ENCODE peak calls at places on chromosome 3, in six cellular contexts. E, T, Y, K, F and L are unnamed samples.

GRCh38 chr3:135629696-135630408 is 335.7 kb upstream of the PPP2R3A start:
- DNase-seq in E (no peak), T (no peak), Y (no peak), K (no peak), F (no peak), L (no peak)

GRCh38 chr3:86978111-86978528 is 12.8 kb downstream of the VGLL3 start:
- DNase-seq in E (no peak), T (no peak), Y (no peak), K (no peak), F (no peak), L (no peak)

GRCh38 chr3:122357828-122358617 is 25.0 kb downstream of the MIX23 start:
- DNase-seq in E (no peak), T (no peak), Y (no peak), K (no peak), F (no peak), L (no peak)

GRCh38 chr3:32816439-32817194 is 1.2 kb upstream of the TRIM71 start:
- DNase-seq in E (peak), T (no peak), Y (peak), K (no peak), F (peak), L (peak)

GRCh38 chr3:114299421-114299820 is 5.6 kb downstream of the TIGIT start:
- DNase-seq in E (no peak), T (peak), Y (peak), K (no peak), F (no peak), L (no peak)

GRCh38 chr3:72329354-72329753 is 518.9 kb downstream of the SHQ1 start:
- DNase-seq in E (no peak), T (no peak), Y (no peak), K (no peak), F (no peak), L (no peak)

GRCh38 chr3:56724580-56725142 is 41.6 kb upstream of the TASOR start:
- DNase-seq in E (no peak), T (no peak), Y (no peak), K (no peak), F (no peak), L (no peak)

GRCh38 chr3:127410678-127411077 is 122.8 kb upstream of the PRR20G start:
- DNase-seq in E (no peak), T (no peak), Y (no peak), K (no peak), F (peak), L (no peak)

GRCh38 chr3:109175411-109175810 is 38.9 kb downstream of the C3orf85 start:
- DNase-seq in E (no peak), T (no peak), Y (no peak), K (no peak), F (no peak), L (no peak)

GRCh38 chr3:107913671-107914070 is 177.2 kb downstream of the CD47 start:
- DNase-seq in E (no peak), T (no peak), Y (no peak), K (no peak), F (no peak), L (no peak)

GRCh38 chr3:69628956-69629355 is 110.3 kb upstream of the MITF start:
- DNase-seq in E (no peak), T (no peak), Y (no peak), K (no peak), F (no peak), L (no peak)

GRCh38 chr3:142279965-142280590 is 54.7 kb upstream of the GK5 start:
- DNase-seq in E (peak), T (peak), Y (peak), K (peak), F (no peak), L (peak)

GRCh38 chr3:129560931-129561594 is 18.1 kb downstream of the H1-8 start:
- DNase-seq in E (no peak), T (no peak), Y (no peak), K (no peak), F (no peak), L (no peak)

GRCh38 chr3:119221779-119222320 is 18.8 kb downstream of the B4GALT4 start:
- DNase-seq in E (no peak), T (no peak), Y (no peak), K (no peak), F (no peak), L (no peak)

GRCh38 chr3:133277813-133278212 is 122.0 kb upstream of the BFSP2 start:
- DNase-seq in E (no peak), T (no peak), Y (no peak), K (no peak), F (no peak), L (no peak)

GRCh38 chr3:53709856-53710674 is 136.2 kb downstream of the CHDH start:
- DNase-seq in E (peak), T (peak), Y (peak), K (no peak), F (peak), L (peak)

GRCh38 chr3:64023187-64023860 is at the start of gene PSMD6:
- DNase-seq in E (peak), T (peak), Y (peak), K (peak), F (peak), L (peak)

GRCh38 chr3:13073042-13073906 is at the start of gene IQSEC1:
- DNase-seq in E (peak), T (peak), Y (no peak), K (no peak), F (peak), L (peak)

GRCh38 chr3:173893066-173893465 is 495.5 kb downstream of the NLGN1 start:
- DNase-seq in E (no peak), T (no peak), Y (no peak), K (no peak), F (no peak), L (no peak)

GRCh38 chr3:112637700-112638099 is 3.2 kb downstream of the CCDC80 start:
- DNase-seq in E (no peak), T (no peak), Y (no peak), K (no peak), F (no peak), L (no peak)

GRCh38 chr3:112634786-112635541 is 6.0 kb downstream of the CCDC80 start:
- DNase-seq in E (no peak), T (no peak), Y (no peak), K (no peak), F (no peak), L (no peak)

GRCh38 chr3:112633191-112633590 is 7.8 kb downstream of the CCDC80 start:
- DNase-seq in E (no peak), T (no peak), Y (no peak), K (no peak), F (peak), L (no peak)

GRCh38 chr3:112633757-112634156 is 7.2 kb downstream of the CCDC80 start:
- DNase-seq in E (no peak), T (no peak), Y (no peak), K (no peak), F (no peak), L (no peak)

DNA sequence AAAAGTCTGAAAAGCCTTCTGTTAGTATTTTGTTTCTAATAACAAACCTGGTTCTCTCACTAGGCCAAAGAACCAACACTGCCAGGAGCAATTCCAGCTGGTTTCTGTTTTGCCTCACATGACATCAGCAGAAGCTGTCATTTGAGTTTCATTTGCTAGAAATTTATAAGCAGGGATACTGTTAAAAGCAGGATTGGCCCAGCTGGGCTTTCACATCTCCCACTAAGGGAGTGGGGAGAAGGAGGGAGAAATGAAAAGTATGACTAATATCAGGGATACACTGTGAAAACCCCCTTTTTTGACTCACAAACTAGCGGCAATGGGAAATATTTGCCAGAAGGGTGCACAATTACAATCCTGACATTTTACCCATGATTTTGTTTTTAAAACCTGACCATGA is 5.3 kb downstream of the CCDC80 start:
- DNase-seq in E (no peak), T (no peak), Y (no peak), K (no peak), F (no peak), L (no peak)
- TF ChIP-seq POLR2AphosphoS5 in E (no peak), T (no peak), Y (no peak), K (no peak), F (no peak), L (no peak)

GRCh38 chr3:146161725-146162047 is 702 bp upstream of the PLOD2 start:
- DNase-seq in E (no peak), T (no peak), Y (peak), K (no peak), F (no peak), L (no peak)

GRCh38 chr3:146162561-146162960 is 1.6 kb upstream of the PLOD2 start:
- DNase-seq in E (no peak), T (no peak), Y (no peak), K (no peak), F (no peak), L (no peak)

GRCh38 chr3:146159616-146160232 is 1.3 kb downstream of the PLOD2 start:
- DNase-seq in E (no peak), T (no peak), Y (no peak), K (no peak), F (no peak), L (no peak)

GRCh38 chr3:146160233-146160963 is 586 bp downstream of the PLOD2 start:
- DNase-seq in E (no peak), T (peak), Y (peak), K (no peak), F (peak), L (no peak)

GRCh38 chr3:146160964-146161724 is at the start of gene PLOD2:
- DNase-seq in E (peak), T (peak), Y (peak), K (no peak), F (peak), L (peak)
- TF ChIP-seq POLR2A in E (no peak), T (no peak), Y (peak), K (no peak), F (peak), L (no peak)

DNA sequence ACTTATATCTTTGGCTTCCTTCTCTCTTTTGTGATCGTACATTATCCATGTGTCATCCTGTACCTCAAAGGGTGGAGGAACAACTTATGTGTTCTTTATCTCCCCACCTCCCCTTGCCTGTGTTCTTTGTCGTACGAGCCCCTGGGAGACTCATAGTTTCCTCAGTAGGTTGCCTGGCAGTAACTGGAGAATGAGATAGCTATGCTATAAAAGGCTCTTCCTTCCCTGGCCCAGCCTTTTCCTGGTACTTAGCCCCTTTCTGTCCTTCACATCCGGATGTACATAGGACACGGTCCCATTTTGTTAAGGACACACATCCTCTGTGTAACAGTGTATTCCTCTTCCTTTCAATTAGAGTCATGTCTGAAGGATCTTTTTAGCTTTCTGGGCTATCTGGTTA is 32.1 kb downstream of the PLCL2 start:
- DNase-seq in E (no peak), T (no peak), Y (no peak), K (no peak), F (no peak), L (no peak)
- TF ChIP-seq TAF1 in E (no peak), T (no peak), Y (no peak), K (no peak), F (no peak), L (no peak)

DNA sequence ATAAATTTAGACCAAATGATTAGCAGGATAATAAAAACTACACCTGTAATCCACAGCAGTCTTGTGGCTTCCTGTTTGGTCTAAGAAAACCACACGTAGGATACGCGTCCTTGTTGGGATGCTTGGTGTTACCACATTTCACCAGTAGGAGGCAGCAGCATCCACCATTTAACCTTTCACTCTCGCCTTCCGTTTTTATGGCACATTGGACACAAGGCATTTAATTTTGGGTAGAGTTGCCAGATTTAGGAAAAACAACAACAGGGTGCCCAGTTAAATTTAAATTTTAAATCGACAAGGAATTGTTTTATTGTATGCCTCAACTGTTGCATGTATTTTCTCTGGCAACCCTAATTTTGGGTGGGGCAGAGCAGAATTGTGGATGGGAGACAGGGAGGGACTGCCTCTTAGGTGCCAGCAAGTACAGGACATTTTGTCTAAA is 6.3 kb downstream of the LRRC31 start:
- DNase-seq in E (no peak), T (peak), Y (peak), K (peak), F (peak), L (no peak)
- TF ChIP-seq POLR2AphosphoS5 in E (no peak), T (no peak), Y (no peak), K (no peak), F (no peak), L (no peak)

GRCh38 chr3:170441412-170441811 is 22.7 kb downstream of the CLDN11 start:
- DNase-seq in E (no peak), T (no peak), Y (no peak), K (no peak), F (no peak), L (no peak)

GRCh38 chr3:170437696-170438407 is 19.2 kb downstream of the CLDN11 start:
- DNase-seq in E (no peak), T (no peak), Y (peak), K (no peak), F (peak), L (no peak)

GRCh38 chr3:170442945-170443344 is 24.3 kb downstream of the CLDN11 start:
- DNase-seq in E (no peak), T (peak), Y (no peak), K (no peak), F (no peak), L (no peak)

GRCh38 chr3:170438836-170439235 is 20.2 kb downstream of the CLDN11 start:
- DNase-seq in E (no peak), T (no peak), Y (no peak), K (no peak), F (no peak), L (no peak)

DNA sequence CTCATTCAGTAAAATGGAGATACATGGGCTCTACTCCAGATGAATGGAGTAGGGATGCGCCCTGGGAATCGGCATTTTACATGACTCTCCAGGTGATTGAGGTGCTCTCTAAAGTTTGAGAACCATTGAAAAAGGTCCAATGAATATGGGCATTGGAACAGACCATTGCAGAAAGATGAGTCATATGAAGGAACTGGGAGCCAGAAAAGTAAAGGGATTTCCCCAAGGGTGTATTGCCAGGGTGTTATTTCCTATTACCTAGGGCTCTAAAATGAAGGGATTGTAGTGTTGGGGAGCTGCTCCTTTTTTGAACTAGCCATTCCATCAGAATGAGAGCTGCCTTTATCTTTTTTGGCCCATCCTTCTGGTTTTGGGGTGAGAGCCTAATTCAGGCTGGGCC is 21.7 kb downstream of the CLDN11 start:
- DNase-seq in E (no peak), T (no peak), Y (no peak), K (no peak), F (no peak), L (no peak)
- TF ChIP-seq POLR2A in E (no peak), T (no peak), Y (no peak), K (no peak), F (no peak), L (no peak)

GRCh38 chr3:124969963-124970722 is 35.6 kb upstream of the MUC13 start:
- DNase-seq in E (no peak), T (no peak), Y (no peak), K (no peak), F (no peak), L (no peak)

GRCh38 chr3:124972457-124972856 is 37.9 kb upstream of the MUC13 start:
- DNase-seq in E (no peak), T (no peak), Y (no peak), K (no peak), F (no peak), L (no peak)

GRCh38 chr3:124967964-124968363 is 33.4 kb upstream of the MUC13 start:
- DNase-seq in E (no peak), T (no peak), Y (no peak), K (no peak), F (no peak), L (no peak)

GRCh38 chr3:124966557-124967480 is 32.3 kb upstream of the MUC13 start:
- DNase-seq in E (no peak), T (no peak), Y (no peak), K (no peak), F (no peak), L (no peak)

DNA sequence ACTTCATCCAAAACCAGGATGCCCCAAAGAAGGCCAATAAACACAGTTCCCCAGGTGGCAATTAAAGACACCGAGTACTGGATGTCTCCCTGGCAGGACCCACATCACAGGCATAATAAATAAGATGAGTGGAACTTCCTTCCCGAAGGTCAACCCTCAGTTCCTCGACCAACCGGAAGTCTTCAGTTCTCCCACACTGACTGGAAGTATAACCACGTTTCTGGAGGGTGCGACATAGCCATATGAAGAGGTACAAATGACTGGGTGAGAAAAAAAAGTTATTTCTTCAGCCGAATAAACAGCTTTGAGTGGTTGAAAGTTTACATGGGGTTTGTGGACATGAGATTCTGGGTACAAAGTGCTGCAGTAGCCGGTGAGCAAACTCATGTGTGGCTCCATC is 34.6 kb upstream of the MUC13 start:
- DNase-seq in E (no peak), T (no peak), Y (no peak), K (no peak), F (no peak), L (no peak)
- TF ChIP-seq TAF1 in E (no peak), T (no peak), Y (no peak), K (no peak), F (no peak), L (no peak)

DNA sequence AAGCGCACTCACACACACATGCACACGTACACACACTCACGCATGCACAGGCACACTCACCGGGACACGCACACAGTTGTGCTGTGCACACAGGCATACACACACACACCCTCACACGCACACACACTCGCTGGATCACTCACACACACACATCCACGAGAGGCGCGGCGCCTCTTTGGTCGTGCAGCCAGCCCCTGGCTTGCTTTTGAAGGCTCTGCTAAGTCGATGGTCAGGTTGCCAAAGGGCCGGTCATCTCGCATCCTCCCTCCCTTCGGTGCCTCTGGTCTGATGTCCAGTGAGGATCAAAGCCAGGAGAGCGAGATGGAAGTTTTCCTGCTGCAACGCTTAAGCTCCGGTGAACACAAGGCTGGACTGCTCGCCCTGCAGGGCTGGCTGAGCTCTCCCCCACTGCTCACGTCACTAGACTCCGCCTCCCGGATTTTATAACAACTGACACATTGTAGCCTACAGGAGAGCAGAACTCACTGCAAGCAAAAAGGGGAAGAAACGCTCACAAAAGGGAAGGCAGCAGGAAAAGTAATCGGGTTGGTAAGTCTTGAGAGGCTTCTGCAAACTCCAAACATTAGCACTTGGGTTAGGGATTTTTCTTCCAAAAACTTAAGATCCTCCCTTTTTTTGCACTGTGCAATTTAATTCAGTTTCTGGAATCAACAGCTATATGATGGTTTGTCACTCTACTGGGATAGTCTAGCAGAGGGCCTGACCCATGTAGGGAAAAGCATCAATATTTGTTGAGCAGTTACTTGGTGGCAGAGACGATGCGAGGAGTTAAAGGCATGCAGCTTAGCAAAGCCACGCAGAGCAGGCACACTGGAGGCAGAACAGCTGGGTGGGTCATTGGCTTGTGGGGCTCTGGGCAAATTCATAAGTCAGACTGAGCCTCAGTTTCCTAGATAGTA is at the start of gene SRGAP3:
- DNase-seq in E (peak), T (peak), Y (peak), K (peak), F (peak), L (peak)
- TF ChIP-seq POLR2AphosphoS5 in E (no peak), T (no peak), Y (no peak), K (no peak), F (no peak), L (no peak)